ENCODE peak calls at places on chromosomes 16 and 17, in five cellular contexts. I is ovary, W is breast epithelium, K is K562, Z is IMR-90. A is an unnamed sample. For H3K9me3 and H3K27me3, the result is how much of the 10 kb centered on the place peaks cover.

GRCh38 chr16:86911311-86911999 is 333.1 kb downstream of the FOXL1 start:
- DNase-seq in K (no peak), I (no peak), W (no peak), Z (no peak), A (no peak)

GRCh38 chr16:67301080-67301757 is 21.9 kb downstream of the PLEKHG4 start:
- DNase-seq in W (no peak), Z (no peak), I (peak), K (no peak), A (peak)

GRCh38 chr17:68101992-68102758 is 66.6 kb downstream of the KPNA2 start:
- DNase-seq in Z (no peak), K (no peak), I (peak), W (peak), A (peak)

GRCh38 chr17:57356722-57357391 is 100.5 kb downstream of the MSI2 start:
- DNase-seq in I (peak), W (no peak), Z (no peak), K (no peak), A (no peak)

GRCh38 chr16:55078153-55078552 is 147.5 kb downstream of the IRX5 start:
- DNase-seq in Z (no peak), W (no peak), I (no peak), K (no peak), A (no peak)

GRCh38 chr16:77833906-77834599 is 45.7 kb downstream of the VAT1L start:
- DNase-seq in I (no peak), K (no peak), Z (peak), W (peak), A (no peak)

GRCh38 chr17:72884066-72884465 is 208.4 kb downstream of the SLC39A11 start:
- DNase-seq in K (no peak), I (no peak), W (no peak), Z (no peak), A (no peak)

GRCh38 chr17:77834170-77835115 is 124.1 kb upstream of the TNRC6C start:
- DNase-seq in K (peak), I (no peak), W (peak), Z (peak), A (peak)

GRCh38 chr17:82287849-82288601 is 14.5 kb upstream of the CSNK1D start:
- DNase-seq in K (peak), Z (peak), W (peak), I (peak), A (peak)

GRCh38 chr17:73359987-73360410 is 48.2 kb upstream of the CDC42EP4 start:
- DNase-seq in K (no peak), Z (no peak), W (peak), I (no peak), A (no peak)

GRCh38 chr16:89870440-89870839 is 3.0 kb upstream of the TCF25 start:
- DNase-seq in W (no peak), I (no peak), Z (no peak), K (no peak), A (no peak)

GRCh38 chr17:9862949-9863348 is 37.2 kb downstream of the GLP2R start:
- DNase-seq in Z (no peak), W (no peak), I (no peak), K (no peak), A (no peak)

GRCh38 chr16:68563631-68564366 is 24.7 kb downstream of the ZFP90 start:
- DNase-seq in I (no peak), W (no peak), K (no peak), Z (no peak), A (no peak)

DNA sequence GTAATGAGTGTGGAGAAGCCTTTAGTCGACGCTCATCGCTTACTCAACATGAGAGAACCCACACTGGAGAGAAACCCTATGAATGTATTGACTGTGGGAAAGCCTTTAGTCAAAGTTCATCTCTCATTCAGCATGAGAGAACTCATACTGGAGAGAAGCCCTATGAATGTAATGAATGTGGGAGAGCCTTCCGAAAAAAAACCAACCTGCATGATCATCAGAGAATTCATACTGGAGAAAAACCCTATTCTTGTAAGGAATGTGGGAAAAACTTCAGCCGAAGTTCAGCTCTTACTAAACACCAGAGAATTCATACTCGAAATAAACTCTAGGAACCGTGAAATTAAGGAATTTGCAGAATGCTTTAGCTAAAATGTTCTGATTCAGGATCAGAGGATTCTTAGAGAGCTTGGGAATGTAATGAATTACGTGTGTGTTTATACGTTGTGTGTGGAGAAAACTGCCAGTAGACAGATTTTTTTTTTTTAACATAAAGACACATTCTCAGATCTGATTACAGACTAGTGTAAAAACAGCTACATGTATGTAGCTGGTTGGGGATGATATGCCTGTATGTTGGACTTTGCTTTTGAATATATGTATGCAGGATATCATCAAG is 25.4 kb downstream of the ZFP90 start:
- DNase-seq in I (no peak), W (no peak), Z (peak), K (no peak), A (no peak)
- H3K9me3 ChIP-seq in I (under half), W (half or more), Z (half or more), K (under half), A (half or more)

DNA sequence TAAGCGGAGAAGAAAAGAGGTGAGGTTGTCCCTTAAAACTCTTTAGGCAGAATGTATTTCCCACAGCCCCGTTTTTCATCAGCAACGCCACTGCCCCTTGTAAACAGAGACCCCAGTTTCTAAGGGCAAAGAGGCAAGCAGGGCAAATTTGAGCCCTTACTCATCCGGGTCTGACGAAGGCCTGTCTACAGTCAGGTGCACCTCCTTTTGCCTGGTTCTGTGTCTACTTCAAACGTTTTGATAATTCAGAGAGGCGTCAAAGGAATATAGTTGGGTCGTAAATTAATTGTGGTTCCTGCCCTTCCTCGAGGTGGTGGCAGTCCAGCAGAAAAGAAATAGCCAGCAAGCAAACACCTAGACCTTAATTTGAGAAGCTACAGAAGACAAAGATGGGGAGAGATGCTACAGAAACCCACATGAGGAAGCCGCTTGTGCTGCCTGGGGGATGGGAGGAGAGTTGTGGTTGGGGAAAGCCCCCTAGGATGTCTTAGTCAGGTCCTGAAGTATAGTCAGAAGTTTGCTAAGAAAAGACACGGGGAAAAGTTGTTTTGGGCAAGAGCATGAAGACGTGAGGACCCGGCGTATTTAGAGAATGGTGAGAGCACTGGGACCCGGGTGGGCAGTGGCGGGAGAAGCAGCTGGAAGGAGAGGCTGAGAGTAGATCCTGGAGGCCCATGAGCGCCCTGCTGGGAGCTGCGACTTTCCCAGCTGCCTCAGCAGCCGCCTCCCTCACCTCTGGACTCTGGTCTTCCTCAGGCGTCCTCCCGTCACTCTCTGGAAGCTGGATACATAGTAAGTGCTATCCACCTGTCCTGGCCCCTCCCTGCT is 2.4 kb downstream of the FBRS start:
- DNase-seq in K (peak), I (peak), Z (peak), W (no peak), A (no peak)
- TF ChIP-seq POLR2A in K (no peak), I (no peak), Z (no peak), W (no peak), A (no peak)

DNA sequence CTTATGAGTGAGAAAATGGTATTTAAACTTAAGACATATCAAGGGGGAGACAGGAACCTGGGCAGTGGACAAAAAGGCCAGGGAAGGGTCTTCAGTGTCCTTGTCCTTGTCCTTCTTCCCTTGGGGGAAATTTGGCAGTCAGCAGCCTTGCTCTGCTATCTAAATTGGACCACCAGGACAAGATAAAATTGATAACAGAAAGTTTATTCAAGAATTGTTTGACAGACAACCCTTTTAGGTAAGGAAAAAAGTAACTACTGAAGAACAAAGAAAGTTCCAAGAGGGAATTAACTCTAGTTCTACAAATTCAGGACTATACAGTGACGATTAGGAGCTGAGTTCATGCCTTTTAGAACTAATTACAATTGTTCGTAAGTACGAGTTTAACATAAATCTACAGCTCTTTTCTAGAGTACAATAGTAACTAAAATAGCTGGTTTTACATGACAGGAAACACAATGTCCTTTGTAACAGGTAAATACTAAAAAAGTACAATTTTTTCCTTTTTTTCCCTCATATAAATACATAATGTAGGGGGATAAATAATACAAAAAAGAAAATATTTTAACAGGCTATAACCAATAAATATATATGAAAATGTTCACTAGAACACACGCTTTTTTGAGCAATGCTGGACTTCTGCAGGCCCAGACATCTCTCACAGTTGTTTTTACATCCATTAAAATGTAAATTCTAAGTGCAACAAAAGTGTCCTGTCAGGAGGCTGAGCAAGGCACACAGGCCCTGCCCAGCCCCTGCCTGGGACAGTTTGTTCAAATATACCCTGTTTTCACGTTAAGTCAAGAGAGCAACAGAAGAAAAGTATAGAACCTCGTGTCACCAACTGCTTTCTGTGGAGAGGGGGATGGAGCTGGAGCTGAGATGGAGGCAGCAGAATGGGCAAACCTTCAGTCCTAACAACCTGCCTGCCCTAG is 4.0 kb upstream of the HOXB2 start:
- DNase-seq in I (no peak), K (no peak), W (no peak), Z (peak), A (no peak)
- H3K27me3 ChIP-seq in I (under half), K (under half), W (under half), Z (under half), A (half or more)

GRCh38 chr16:3305109-3306068 is at the start of the genes TIGD7 and ZNF75A:
- DNase-seq in Z (peak), K (peak), W (peak), I (peak), A (peak)

GRCh38 chr16:3306078-3306477 is 781 bp downstream of the ZNF75A start:
- DNase-seq in K (no peak), I (no peak), W (no peak), Z (no peak), A (no peak)

GRCh38 chr16:3304370-3304769 is 860 bp downstream of the TIGD7 start:
- DNase-seq in I (no peak), W (no peak), K (no peak), Z (peak), A (no peak)
- H3K9me3 ChIP-seq in I (under half), W (half or more), K (under half), Z (under half), A (under half)